ENCODE peak calls at places on chromosomes 4 and X, in nine cellular contexts. Z, J, O, P, E, W, L, F and A are unnamed samples.

GRCh38 chrX:104195013-104195412 is 28.8 kb downstream of the FAM199X start:
- DNase-seq in Z (no peak), J (no peak), O (no peak), P (no peak), E (no peak), W (no peak), L (no peak), F (no peak), A (no peak)

GRCh38 chrX:46991664-46992063 is 79.4 kb downstream of the JADE3 start:
- DNase-seq in Z (no peak), J (no peak), O (no peak), P (no peak), E (no peak), W (no peak), L (no peak), F (no peak), A (no peak)

GRCh38 chrX:101219116-101219839 is at the start of gene DRP2:
- DNase-seq in Z (no peak), J (no peak), O (no peak), P (no peak), E (no peak), W (no peak), L (peak), F (no peak), A (no peak)

GRCh38 chrX:24235084-24235710 is 78.7 kb downstream of the SUPT20HL2 start:
- DNase-seq in Z (no peak), J (no peak), O (no peak), P (no peak), E (no peak), W (no peak), L (no peak), F (no peak), A (no peak)

GRCh38 chr4:138727704-138728103 is 287.9 kb upstream of the NOCT start:
- DNase-seq in Z (no peak), J (no peak), O (no peak), P (no peak), E (no peak), W (no peak), L (no peak), F (no peak), A (no peak)

GRCh38 chr4:158163941-158164665 is 8.7 kb downstream of the GASK1B start:
- DNase-seq in Z (no peak), J (no peak), O (no peak), P (no peak), E (no peak), W (no peak), L (peak), F (no peak), A (no peak)

GRCh38 chr4:75158451-75158850 is 225.5 kb downstream of the PARM1 start:
- DNase-seq in Z (no peak), J (no peak), O (no peak), P (no peak), E (no peak), W (no peak), L (no peak), F (no peak), A (no peak)

GRCh38 chrX:136457303-136457917 is 30.3 kb upstream of the BRS3 start:
- DNase-seq in Z (no peak), J (no peak), O (no peak), P (no peak), E (no peak), W (no peak), L (no peak), F (no peak), A (no peak)

GRCh38 chr4:110184124-110184790 is 14.2 kb downstream of the ELOVL6 start:
- DNase-seq in Z (no peak), J (no peak), O (no peak), P (no peak), E (no peak), W (no peak), L (peak), F (peak), A (no peak)

GRCh38 chr4:156941940-156942548 is 29.6 kb downstream of the PDGFC start:
- DNase-seq in Z (peak), J (no peak), O (peak), P (no peak), E (no peak), W (peak), L (peak), F (peak), A (no peak)

GRCh38 chr4:6689506-6689960 is 4.1 kb upstream of the S100P start:
- DNase-seq in Z (peak), J (no peak), O (no peak), P (no peak), E (no peak), W (peak), L (no peak), F (no peak), A (no peak)

GRCh38 chr4:94826206-94826605 is 68.5 kb downstream of the BMPR1B start:
- DNase-seq in Z (no peak), J (no peak), O (no peak), P (no peak), E (no peak), W (no peak), L (peak), F (no peak), A (no peak)

GRCh38 chr4:6116696-6117285 is 83.6 kb downstream of the JAKMIP1 start:
- DNase-seq in Z (peak), J (no peak), O (no peak), P (peak), E (no peak), W (no peak), L (no peak), F (no peak), A (no peak)

GRCh38 chr4:71683309-71683708 is 100.6 kb downstream of the GC start:
- DNase-seq in Z (no peak), J (no peak), O (no peak), P (no peak), E (no peak), W (no peak), L (no peak), F (no peak), A (no peak)

GRCh38 chr4:71520308-71520707 is 181.5 kb downstream of the SLC4A4 start:
- DNase-seq in Z (no peak), J (no peak), O (no peak), P (no peak), E (no peak), W (no peak), L (no peak), F (no peak), A (no peak)

GRCh38 chrX:155612312-155613224 is at the start of gene TMLHE:
- DNase-seq in Z (peak), J (peak), O (peak), P (peak), E (peak), W (peak), L (peak), F (no peak), A (peak)

GRCh38 chr4:10185518-10186227 is 69.1 kb upstream of the WDR1 start:
- DNase-seq in Z (no peak), J (no peak), O (no peak), P (no peak), E (no peak), W (no peak), L (peak), F (no peak), A (no peak)

GRCh38 chr4:56723831-56724230 is 42.7 kb upstream of the HOPX start:
- DNase-seq in Z (no peak), J (no peak), O (no peak), P (no peak), E (no peak), W (no peak), L (no peak), F (no peak), A (no peak)

GRCh38 chr4:149999485-150000074 is 78.7 kb upstream of the DCLK2 start:
- DNase-seq in Z (no peak), J (no peak), O (no peak), P (no peak), E (peak), W (no peak), L (peak), F (no peak), A (no peak)

GRCh38 chrX:132127748-132128147 is at the start of gene FRMD7:
- DNase-seq in Z (no peak), J (no peak), O (no peak), P (no peak), E (no peak), W (no peak), L (no peak), F (no peak), A (no peak)

GRCh38 chr4:52550186-52550585 is 108.9 kb downstream of the USP46 start:
- DNase-seq in Z (no peak), J (no peak), O (no peak), P (no peak), E (no peak), W (no peak), L (no peak), F (no peak), A (no peak)

DNA sequence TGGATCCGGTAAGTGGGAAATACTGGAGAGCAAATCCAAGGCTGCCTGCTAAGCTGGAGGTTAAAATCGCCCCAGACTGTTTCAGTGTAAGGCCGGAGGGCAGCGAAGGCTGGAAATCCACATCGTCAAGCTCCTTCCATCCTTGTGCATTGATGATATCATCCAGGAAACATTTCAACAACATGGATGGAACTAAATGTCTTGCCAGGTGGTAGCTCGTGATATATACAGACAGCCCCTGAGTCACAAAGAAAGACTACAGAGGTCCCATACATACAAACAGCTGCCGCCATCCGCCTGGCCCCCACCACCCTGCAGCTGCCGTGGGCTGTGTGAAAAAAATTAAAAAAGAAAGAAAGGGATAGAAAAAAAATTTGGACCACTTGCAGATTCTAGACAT is 148.9 kb upstream of the RBPJ start:
- DNase-seq in Z (no peak), J (no peak), O (no peak), P (no peak), E (no peak), W (no peak), L (no peak), F (no peak), A (no peak)
- TF ChIP-seq POLR2AphosphoS5 in Z (no peak), J (no peak), O (no peak), P (no peak), E (no peak), W (peak), L (no peak), F (no peak), A (no peak)

GRCh38 chr4:173041482-173041881 is 127.1 kb upstream of the GALNT7 start:
- DNase-seq in Z (no peak), J (no peak), O (no peak), P (no peak), E (no peak), W (no peak), L (no peak), F (no peak), A (no peak)

GRCh38 chr4:173039617-173040176 is 128.9 kb upstream of the GALNT7 start:
- DNase-seq in Z (no peak), J (no peak), O (no peak), P (no peak), E (no peak), W (no peak), L (no peak), F (no peak), A (no peak)

GRCh38 chr4:173038192-173038896 is 130.3 kb upstream of the GALNT7 start:
- DNase-seq in Z (no peak), J (no peak), O (peak), P (no peak), E (no peak), W (no peak), L (peak), F (no peak), A (no peak)

GRCh38 chr4:173037242-173037641 is 131.4 kb upstream of the GALNT7 start:
- DNase-seq in Z (no peak), J (no peak), O (no peak), P (no peak), E (no peak), W (no peak), L (no peak), F (no peak), A (no peak)

GRCh38 chr4:173040200-173040599 is 128.4 kb upstream of the GALNT7 start:
- DNase-seq in Z (no peak), J (no peak), O (no peak), P (no peak), E (peak), W (no peak), L (peak), F (no peak), A (no peak)
- TF ChIP-seq POLR2AphosphoS5 in Z (no peak), J (no peak), O (peak), P (no peak), E (no peak), W (no peak), L (no peak), F (no peak), A (no peak)

GRCh38 chrX:154458116-154458953 is at the start of gene PLXNA3:
- DNase-seq in Z (peak), J (peak), O (no peak), P (no peak), E (no peak), W (peak), L (no peak), F (no peak), A (no peak)
- TF ChIP-seq POLR2AphosphoS5 in Z (peak), J (no peak), O (no peak), P (no peak), E (no peak), W (peak), L (peak), F (no peak), A (no peak)

DNA sequence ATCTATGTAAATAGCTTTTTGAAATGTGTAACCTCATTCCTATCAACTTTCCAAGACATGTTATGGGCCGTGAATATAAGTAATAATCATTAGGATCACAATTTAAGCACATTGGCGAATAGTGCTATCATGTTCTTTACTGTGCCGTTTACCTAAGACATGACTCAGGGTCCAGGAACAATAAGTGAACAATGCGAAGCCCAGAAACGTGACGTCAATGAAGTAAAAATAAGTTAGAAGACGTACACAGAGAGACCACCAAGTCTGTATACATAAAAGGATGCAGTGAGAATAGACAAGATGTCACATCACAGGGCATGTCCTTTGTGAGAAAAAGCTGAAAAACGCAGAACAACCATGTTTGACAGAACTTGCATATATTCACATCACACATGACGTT is 49.3 kb upstream of the FAT1 start:
- DNase-seq in Z (no peak), J (no peak), O (no peak), P (no peak), E (no peak), W (no peak), L (no peak), F (no peak), A (no peak)
- TF ChIP-seq POLR2AphosphoS5 in Z (no peak), J (no peak), O (no peak), P (no peak), E (no peak), W (no peak), L (no peak), F (no peak), A (no peak)

GRCh38 chr4:8195841-8196460 is 3.1 kb upstream of the SH3TC1 start:
- DNase-seq in Z (peak), J (no peak), O (no peak), P (no peak), E (no peak), W (no peak), L (peak), F (no peak), A (no peak)
- TF ChIP-seq POLR2AphosphoS5 in Z (no peak), J (no peak), O (no peak), P (no peak), E (no peak), W (no peak), L (no peak), F (no peak), A (no peak)

GRCh38 chr4:3200423-3201090 is 48.4 kb upstream of the MSANTD1 start:
- DNase-seq in Z (no peak), J (no peak), O (no peak), P (peak), E (no peak), W (no peak), L (no peak), F (no peak), A (no peak)

GRCh38 chr4:3204021-3204431 is 44.9 kb upstream of the MSANTD1 start:
- DNase-seq in Z (peak), J (no peak), O (no peak), P (peak), E (no peak), W (peak), L (no peak), F (no peak), A (no peak)

GRCh38 chr4:3201718-3202702 is 46.9 kb upstream of the MSANTD1 start:
- DNase-seq in Z (peak), J (peak), O (no peak), P (peak), E (peak), W (peak), L (no peak), F (no peak), A (no peak)

GRCh38 chr4:3205995-3206394 is 43.0 kb upstream of the MSANTD1 start:
- DNase-seq in Z (no peak), J (no peak), O (no peak), P (no peak), E (no peak), W (no peak), L (no peak), F (no peak), A (peak)

DNA sequence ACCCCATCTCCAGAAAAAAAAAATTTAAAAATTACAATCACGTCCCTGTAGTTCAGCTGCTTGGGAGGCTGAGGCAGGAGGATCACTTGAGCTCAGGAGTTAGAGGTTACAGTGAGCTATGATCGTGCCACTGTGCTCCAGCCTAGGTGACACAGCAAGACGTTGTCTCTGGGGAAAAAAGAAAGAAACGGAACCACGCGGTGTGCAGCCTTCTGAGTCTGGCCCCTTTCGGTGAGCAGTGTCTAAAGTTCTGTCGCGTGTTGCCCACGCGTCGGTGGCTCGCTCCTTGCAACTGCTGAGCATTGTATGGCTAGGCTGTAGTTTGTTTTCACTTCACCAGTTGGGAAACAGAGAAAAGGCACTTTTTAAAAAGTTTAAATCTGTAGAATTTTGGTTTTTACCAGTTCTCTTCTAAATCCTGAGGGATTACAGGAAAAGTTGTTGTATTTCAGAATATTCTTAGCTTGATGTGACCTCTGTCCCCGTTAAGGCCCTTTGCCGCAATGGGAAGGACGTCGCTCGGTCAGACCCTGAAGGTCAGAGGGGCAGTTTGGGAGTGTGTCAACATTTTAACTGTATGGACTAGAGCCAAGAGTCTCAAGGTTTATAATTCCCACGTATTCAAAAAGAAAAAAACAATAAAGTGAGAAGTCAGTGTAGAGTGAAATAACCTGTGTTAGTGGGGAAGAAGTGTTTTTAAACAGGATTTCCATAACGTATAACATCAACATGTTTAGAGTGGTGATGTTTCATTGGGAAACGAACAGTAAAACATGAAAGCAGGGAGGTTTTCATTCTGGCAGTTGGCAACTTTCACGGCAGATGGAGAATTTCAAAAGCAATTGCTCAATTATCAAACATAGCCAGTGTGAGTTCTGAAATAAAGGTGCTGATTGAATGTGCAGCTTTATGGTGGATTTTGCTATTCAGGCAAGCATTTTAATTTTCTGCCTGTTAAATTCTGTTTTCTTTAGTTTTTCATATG is 45.8 kb upstream of the MSANTD1 start:
- DNase-seq in Z (no peak), J (no peak), O (no peak), P (peak), E (peak), W (no peak), L (no peak), F (no peak), A (no peak)
- TF ChIP-seq POLR2AphosphoS5 in Z (no peak), J (no peak), O (no peak), P (no peak), E (no peak), W (peak), L (no peak), F (no peak), A (no peak)

DNA sequence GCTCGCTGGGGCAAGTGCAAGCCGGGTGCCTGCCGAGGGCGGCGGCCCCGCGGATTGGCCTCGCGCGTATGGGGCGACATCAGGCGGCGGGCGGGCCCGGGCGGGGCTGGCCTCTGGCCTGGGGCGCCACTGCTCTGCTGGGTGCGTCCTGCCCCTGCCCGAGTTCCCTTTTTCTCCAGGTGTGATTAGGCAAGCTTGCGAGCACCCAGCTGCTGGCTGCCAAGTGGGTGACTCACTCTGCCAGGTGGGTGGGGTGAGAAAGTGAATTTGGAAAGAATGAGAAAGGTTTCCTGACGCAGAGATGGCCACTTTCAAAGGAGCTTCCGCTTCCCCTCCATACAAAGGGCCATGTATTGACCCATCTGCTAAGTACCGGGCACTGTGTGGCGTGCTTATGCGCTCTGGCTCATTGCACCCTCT is 32.5 kb downstream of the FGFBP1 start:
- DNase-seq in Z (peak), J (no peak), O (peak), P (peak), E (peak), W (peak), L (no peak), F (peak), A (peak)
- TF ChIP-seq POLR2AphosphoS5 in Z (no peak), J (no peak), O (peak), P (no peak), E (peak), W (no peak), L (no peak), F (no peak), A (no peak)

DNA sequence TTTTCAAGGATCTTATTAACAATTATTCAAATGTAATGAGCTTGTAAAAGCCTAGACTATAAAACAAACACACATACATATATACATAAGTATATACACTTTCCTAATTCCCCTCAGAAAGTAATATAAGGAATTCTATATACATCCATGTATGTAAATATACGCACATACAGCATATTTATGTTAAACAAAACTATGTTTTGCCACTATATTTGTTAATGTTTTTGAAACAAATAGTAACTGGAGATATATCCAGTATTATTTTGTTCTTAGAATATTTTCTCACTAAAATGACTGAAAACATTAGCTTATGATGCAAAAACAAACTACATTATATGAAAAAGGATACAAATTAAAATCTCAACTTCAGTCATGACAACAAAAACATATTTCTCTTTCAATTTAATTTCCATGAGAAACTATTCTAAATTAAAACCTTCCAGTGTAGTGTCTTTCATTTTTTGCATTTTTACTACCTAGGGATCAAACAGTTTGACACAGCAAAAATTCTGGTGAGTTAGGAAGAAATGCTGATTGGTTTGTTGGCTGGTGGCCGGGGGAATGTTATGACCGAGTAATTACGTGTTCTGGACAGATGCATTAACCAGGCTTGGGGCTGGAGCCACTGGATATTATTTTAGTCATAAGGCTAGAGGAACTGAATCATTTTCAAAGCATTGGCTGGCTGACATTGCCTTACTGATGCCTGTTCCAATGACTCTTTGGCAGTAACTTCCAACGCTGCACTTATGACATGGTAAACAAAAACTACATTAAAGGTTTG is 84.9 kb downstream of the FBXO8 start:
- DNase-seq in Z (no peak), J (no peak), O (no peak), P (no peak), E (no peak), W (no peak), L (peak), F (no peak), A (no peak)
- TF ChIP-seq POLR2AphosphoS5 in Z (peak), J (no peak), O (no peak), P (no peak), E (no peak), W (peak), L (no peak), F (no peak), A (no peak)

GRCh38 chr4:185597532-185598188 is 62.4 kb upstream of the PDLIM3 start:
- DNase-seq in Z (peak), J (peak), O (peak), P (no peak), E (peak), W (peak), L (peak), F (no peak), A (peak)
- TF ChIP-seq POLR2AphosphoS5 in Z (peak), J (no peak), O (peak), P (no peak), E (no peak), W (no peak), L (no peak), F (no peak), A (peak)